ENCODE peak calls at places on chromosomes 11 and 22, in six cellular contexts. O is A549, G is ovary, M is H1, W is stomach, R is sigmoid colon. J is an unnamed sample.

GRCh38 chr11:75028321-75029097 is 39.8 kb downstream of the NEU3 start:
- DNase-seq in O (no peak), G (no peak), M (no peak), W (no peak), R (no peak), J (no peak)

GRCh38 chr11:57729479-57729878 is 11.8 kb upstream of the SELENOH start:
- DNase-seq in O (no peak), G (no peak), M (no peak), W (no peak), R (no peak), J (no peak)

GRCh38 chr22:27628891-27629631 is 172.5 kb downstream of the MN1 start:
- DNase-seq in O (no peak), G (no peak), M (no peak), W (no peak), R (no peak), J (no peak)

GRCh38 chr22:42261266-42261665 is 9.2 kb downstream of the TCF20 start:
- DNase-seq in O (no peak), G (no peak), M (no peak), W (no peak), R (no peak), J (no peak)

GRCh38 chr11:68214173-68215086 is 1.3 kb upstream of the KMT5B start:
- DNase-seq in O (no peak), G (peak; percentile 60), M (no peak), W (no peak), R (no peak), J (peak; percentile 36)

GRCh38 chr11:29328961-29329441 is 687.8 kb downstream of the KCNA4 start:
- DNase-seq in O (peak; percentile 33), G (no peak), M (no peak), W (no peak), R (no peak), J (no peak)

GRCh38 chr11:76723142-76723541 is 52.6 kb upstream of the LRRC32 start:
- DNase-seq in O (no peak), G (no peak), M (no peak), W (no peak), R (peak; percentile 32), J (no peak)

GRCh38 chr22:35947794-35948425 is 80.7 kb downstream of the RBFOX2 start:
- DNase-seq in O (no peak), G (no peak), M (no peak), W (no peak), R (no peak), J (no peak)

GRCh38 chr11:96948066-96948465 is 558.3 kb downstream of the JRKL start:
- DNase-seq in O (no peak), G (no peak), M (no peak), W (no peak), R (no peak), J (no peak)

GRCh38 chr11:108826136-108826535 is 161.3 kb downstream of the DDX10 start:
- DNase-seq in O (no peak), G (no peak), M (no peak), W (no peak), R (no peak), J (no peak)

GRCh38 chr22:37806409-37807338 is 1.1 kb upstream of the GCAT start:
- DNase-seq in O (no peak), G (peak; percentile 39), M (no peak), W (peak; percentile 38), R (peak; percentile 75), J (no peak)

GRCh38 chr22:25536578-25536977 is 27.9 kb upstream of the GRK3 start:
- DNase-seq in O (no peak), G (no peak), M (no peak), W (no peak), R (no peak), J (no peak)

GRCh38 chr22:20230777-20231420 is 37.2 kb downstream of the RTN4R start:
- DNase-seq in O (no peak), G (no peak), M (no peak), W (no peak), R (no peak), J (no peak)

GRCh38 chr11:31797227-31798056 is 13.7 kb downstream of the PAX6 start:
- DNase-seq in O (no peak), G (no peak), M (no peak), W (no peak), R (no peak), J (no peak)

GRCh38 chr11:110903830-110904229 is 191.6 kb upstream of the ARHGAP20 start:
- DNase-seq in O (no peak), G (no peak), M (no peak), W (no peak), R (no peak), J (no peak)

GRCh38 chr22:19535001-19535400 is 10.8 kb upstream of the CLDN5 start:
- DNase-seq in O (no peak), G (no peak), M (no peak), W (no peak), R (no peak), J (no peak)

GRCh38 chr11:93082900-93083299 is 113.4 kb downstream of the MTNR1B start:
- DNase-seq in O (no peak), G (no peak), M (no peak), W (no peak), R (no peak), J (no peak)

GRCh38 chr11:90134420-90135003 is at the start of gene NAALAD2:
- DNase-seq in O (peak; percentile 2), G (peak; percentile 49), M (peak; percentile 65), W (no peak), R (peak; percentile 62), J (peak; percentile 11)

GRCh38 chr11:85787809-85788805 is 22.8 kb downstream of the SYTL2 start:
- DNase-seq in O (peak; percentile 66), G (no peak), M (no peak), W (no peak), R (no peak), J (peak; percentile 54)

GRCh38 chr22:45709004-45709739 is 37.5 kb downstream of the ATXN10 start:
- DNase-seq in O (peak; percentile 27), G (no peak), M (no peak), W (no peak), R (no peak), J (no peak)

GRCh38 chr11:65479184-65480145 is 19.4 kb upstream of the MALAT1 start:
- DNase-seq in O (peak; percentile 56), G (peak; percentile 69), M (no peak), W (peak; percentile 77), R (peak; percentile 95), J (peak; percentile 64)

GRCh38 chr11:36702330-36703054 is 104.5 kb upstream of the RAG2 start:
- DNase-seq in O (peak; percentile 73), G (no peak), M (peak; percentile 10), W (no peak), R (no peak), J (no peak)

GRCh38 chr11:2777396-2777795 is 77.6 kb upstream of the KCNQ1OT1 start:
- DNase-seq in O (peak; percentile 65), G (no peak), M (no peak), W (peak; percentile 25), R (peak; percentile 47), J (no peak)

GRCh38 chr11:118532091-118532490 is 1.1 kb downstream of the TMEM25 start:
- DNase-seq in O (no peak), G (no peak), M (no peak), W (no peak), R (no peak), J (no peak)

GRCh38 chr11:118530180-118530682 is 761 bp upstream of the TMEM25 start:
- DNase-seq in O (no peak), G (no peak), M (no peak), W (peak; percentile 37), R (no peak), J (peak; percentile 60)

GRCh38 chr11:118531597-118532084 is 649 bp downstream of the TMEM25 start:
- DNase-seq in O (no peak), G (no peak), M (no peak), W (no peak), R (no peak), J (no peak)

GRCh38 chr11:118529584-118530175 is 1.3 kb upstream of the TMEM25 start:
- DNase-seq in O (no peak), G (no peak), M (no peak), W (no peak), R (no peak), J (no peak)

GRCh38 chr11:118530683-118531596 is at the start of gene TMEM25:
- DNase-seq in O (no peak), G (peak; percentile 79), M (no peak), W (peak; percentile 70), R (peak; percentile 83), J (peak; percentile 71)
- TF ChIP-seq POLR2A in O (no peak), G (peak; percentile 18), M (no peak), W (no peak), R (no peak), J (peak; percentile 44)

GRCh38 chr11:102400603-102401002 is 52.0 kb downstream of the TMEM123 start:
- DNase-seq in O (no peak), G (no peak), M (no peak), W (no peak), R (no peak), J (no peak)
- H3K4me3 ChIP-seq in O (no peak overlapping the region), G (no peak overlapping the region), M (no peak overlapping the region), W (no peak overlapping the region), R (no peak overlapping the region), J (no peak overlapping the region)

DNA sequence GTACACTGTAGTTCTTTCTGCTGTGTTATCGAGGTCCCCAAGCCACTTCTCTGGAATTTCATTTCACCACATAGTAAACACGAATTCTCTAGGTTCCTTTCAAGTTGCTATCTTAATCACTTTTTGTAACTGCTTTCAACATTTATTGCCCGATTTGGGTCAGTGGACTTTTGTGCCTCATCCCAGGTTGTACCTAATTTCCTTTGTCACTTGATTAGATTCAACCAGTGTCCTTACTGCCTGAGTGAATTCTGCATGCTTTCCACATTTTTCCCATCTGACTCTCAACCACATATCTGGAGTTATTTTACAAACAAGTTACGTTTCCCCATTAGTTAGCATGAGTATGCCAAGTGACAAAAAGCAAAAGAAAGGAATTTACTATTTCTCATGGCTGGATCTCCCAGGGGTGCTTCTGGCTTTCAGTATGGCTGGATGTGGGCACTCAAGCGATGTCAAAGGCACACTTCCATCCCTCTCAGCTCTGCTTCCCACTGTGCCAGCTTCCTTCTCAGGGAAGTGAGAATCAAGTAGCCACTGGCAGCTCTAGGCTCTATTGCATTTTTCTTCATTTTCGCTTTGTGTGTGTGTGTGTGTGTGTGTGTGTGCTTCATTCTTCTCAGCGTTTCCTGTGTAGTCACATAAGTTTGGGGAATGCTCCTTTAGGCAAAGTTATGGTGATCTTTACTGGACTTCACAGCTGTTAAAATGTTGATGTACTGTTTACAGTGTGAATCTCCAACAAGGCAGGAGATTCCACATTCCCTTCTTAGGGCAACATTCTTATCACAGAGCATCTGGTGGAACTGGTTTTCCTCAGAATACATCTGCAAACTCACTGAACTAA is 128.9 kb downstream of the DBX1 start:
- DNase-seq in O (no peak), G (no peak), M (no peak), W (no peak), R (no peak), J (no peak)
- TF ChIP-seq EP300 in O (no peak), G (no peak), M (no peak), W (no peak), R (no peak), J (no peak)

DNA sequence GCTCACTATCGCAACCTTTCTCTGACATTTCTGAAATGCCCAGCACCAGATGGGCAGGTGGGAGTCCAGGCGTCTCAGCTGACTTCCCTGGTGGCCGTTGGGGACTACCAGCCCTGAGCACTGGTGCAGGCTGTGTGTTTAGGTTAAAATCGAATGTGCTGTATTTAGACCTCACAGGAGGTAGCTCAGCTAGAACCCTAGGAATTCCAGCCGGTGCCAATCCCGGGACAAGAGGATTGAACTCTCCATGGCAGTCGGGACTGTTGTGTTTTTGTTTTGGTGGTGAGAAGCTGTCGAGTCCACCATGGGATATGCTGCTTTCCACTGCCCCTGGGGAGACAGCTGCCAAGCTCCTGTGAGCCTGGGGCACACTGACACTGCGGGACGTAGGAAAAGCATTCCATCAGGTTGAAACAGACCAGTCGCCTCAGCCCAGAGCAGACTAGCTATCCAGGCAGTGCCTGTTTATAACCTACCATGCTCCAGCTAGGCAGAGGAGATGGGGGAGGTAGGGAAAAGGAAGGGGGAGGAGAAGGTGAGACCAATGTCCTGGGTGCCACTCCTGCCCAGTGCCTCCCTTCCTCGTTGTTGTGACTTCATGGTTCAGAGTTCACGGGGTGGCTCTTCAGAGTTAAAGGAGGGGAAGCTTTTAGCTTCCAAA is 52.9 kb downstream of the MICAL2 start:
- DNase-seq in O (no peak), G (no peak), M (no peak), W (no peak), R (peak; percentile 88), J (peak; percentile 66)
- TF ChIP-seq POLR2A in O (no peak), G (no peak), M (no peak), W (no peak), R (no peak), J (no peak)